ENCODE peak calls at places on chromosomes 4 and X, in seven cellular contexts. C, X, H, M, E, K and G are unnamed samples.

GRCh38 chr4:143282170-143282760 is 54.4 kb upstream of the GAB1 start:
- DNase-seq in C (peak), X (no peak), H (no peak), M (no peak), E (no peak), K (no peak), G (no peak)

GRCh38 chr4:97720869-97721432 is 422.3 kb downstream of the STPG2 start:
- DNase-seq in C (peak), X (no peak), H (no peak), M (peak), E (peak), K (no peak), G (no peak)

GRCh38 chr4:89922881-89923280 is 28.2 kb downstream of the MMRN1 start:
- DNase-seq in C (no peak), X (no peak), H (no peak), M (no peak), E (no peak), K (no peak), G (no peak)

GRCh38 chr4:149145803-149146202 is 669.8 kb downstream of the IQCM start:
- DNase-seq in C (no peak), X (no peak), H (no peak), M (no peak), E (no peak), K (no peak), G (no peak)

GRCh38 chr4:163540977-163541376 is 46.5 kb downstream of the TMA16 start:
- DNase-seq in C (no peak), X (no peak), H (no peak), M (no peak), E (no peak), K (no peak), G (no peak)

GRCh38 chr4:139814285-139815015 is 148.8 kb downstream of the MGST2 start:
- DNase-seq in C (no peak), X (no peak), H (no peak), M (no peak), E (no peak), K (no peak), G (no peak)

GRCh38 chr4:148776944-148777343 is 334.7 kb upstream of the NR3C2 start:
- DNase-seq in C (no peak), X (no peak), H (no peak), M (no peak), E (no peak), K (no peak), G (no peak)

GRCh38 chr4:100422911-100423310 is 94.9 kb downstream of the EMCN start:
- DNase-seq in C (no peak), X (no peak), H (no peak), M (no peak), E (no peak), K (no peak), G (no peak)

GRCh38 chr4:143358419-143358818 is 21.7 kb downstream of the GAB1 start:
- DNase-seq in C (no peak), X (no peak), H (no peak), M (no peak), E (no peak), K (no peak), G (no peak)

GRCh38 chrX:47200385-47201150 is 6.9 kb downstream of the UBA1 start:
- DNase-seq in C (no peak), X (no peak), H (no peak), M (no peak), E (peak), K (no peak), G (no peak)

GRCh38 chr4:180377741-180378140 is 1865.5 kb upstream of the TENM3 start:
- DNase-seq in C (no peak), X (no peak), H (no peak), M (no peak), E (no peak), K (no peak), G (no peak)

GRCh38 chr4:124854968-124855367 is 142.4 kb upstream of the ANKRD50 start:
- DNase-seq in C (no peak), X (no peak), H (peak), M (no peak), E (no peak), K (no peak), G (no peak)

GRCh38 chrX:45068555-45068954 is 132.1 kb downstream of the DIPK2B start:
- DNase-seq in C (no peak), X (no peak), H (no peak), M (no peak), E (no peak), K (no peak), G (peak)

GRCh38 chr4:126790633-126791032 is 842.1 kb upstream of the INTU start:
- DNase-seq in C (no peak), X (peak), H (no peak), M (no peak), E (no peak), K (no peak), G (peak)

GRCh38 chr4:112083587-112084347 is 61.5 kb upstream of the FAM241A start:
- DNase-seq in C (no peak), X (no peak), H (no peak), M (no peak), E (peak), K (no peak), G (no peak)

GRCh38 chr4:125750827-125751466 is 436.2 kb downstream of the FAT4 start:
- DNase-seq in C (peak), X (peak), H (no peak), M (no peak), E (peak), K (no peak), G (peak)

GRCh38 chr4:18039113-18039512 is 17.6 kb upstream of the LCORL start:
- DNase-seq in C (no peak), X (no peak), H (no peak), M (no peak), E (no peak), K (no peak), G (no peak)

GRCh38 chr4:114807357-114807756 is 208.8 kb downstream of the UGT8 start:
- DNase-seq in C (no peak), X (no peak), H (no peak), M (no peak), E (no peak), K (no peak), G (no peak)

GRCh38 chr4:177901786-177902185 is 459.5 kb upstream of the AGA start:
- DNase-seq in C (no peak), X (no peak), H (no peak), M (no peak), E (no peak), K (no peak), G (no peak)

GRCh38 chrX:153226344-153227190 is 47.5 kb downstream of the MAGEA1 start:
- DNase-seq in C (no peak), X (peak), H (no peak), M (peak), E (no peak), K (peak), G (no peak)

GRCh38 chr4:71486550-71487323 is 147.9 kb downstream of the SLC4A4 start:
- DNase-seq in C (no peak), X (no peak), H (no peak), M (no peak), E (no peak), K (no peak), G (no peak)

GRCh38 chr4:74504212-74504611 is 59.3 kb downstream of the AREG start:
- DNase-seq in C (no peak), X (no peak), H (no peak), M (no peak), E (no peak), K (no peak), G (no peak)

GRCh38 chr4:94000559-94000958 is 172.0 kb downstream of the ATOH1 start:
- DNase-seq in C (no peak), X (no peak), H (no peak), M (no peak), E (no peak), K (no peak), G (peak)

GRCh38 chr4:151238477-151238876 is 38.5 kb upstream of the PRSS48 start:
- DNase-seq in C (no peak), X (no peak), H (no peak), M (no peak), E (no peak), K (no peak), G (no peak)

GRCh38 chr4:147824316-147824715 is 92.4 kb downstream of the ARHGAP10 start:
- DNase-seq in C (no peak), X (no peak), H (no peak), M (no peak), E (no peak), K (no peak), G (no peak)

GRCh38 chr4:153489856-153490558 is 23.8 kb downstream of the TMEM131L start:
- DNase-seq in C (no peak), X (no peak), H (no peak), M (no peak), E (no peak), K (no peak), G (no peak)

GRCh38 chrX:34880656-34881055 is 61.9 kb upstream of the FAM47B start:
- DNase-seq in C (no peak), X (no peak), H (no peak), M (no peak), E (no peak), K (no peak), G (no peak)

GRCh38 chr4:138297743-138298405 is 55.7 kb upstream of the SLC7A11 start:
- DNase-seq in C (no peak), X (no peak), H (no peak), M (no peak), E (no peak), K (no peak), G (no peak)

GRCh38 chrX:16528620-16529019 is 121.3 kb upstream of the S100G start:
- DNase-seq in C (no peak), X (no peak), H (no peak), M (no peak), E (no peak), K (no peak), G (no peak)

GRCh38 chrX:154730271-154730883 is 20.5 kb downstream of the GAB3 start:
- DNase-seq in C (no peak), X (peak), H (no peak), M (no peak), E (no peak), K (no peak), G (no peak)

DNA sequence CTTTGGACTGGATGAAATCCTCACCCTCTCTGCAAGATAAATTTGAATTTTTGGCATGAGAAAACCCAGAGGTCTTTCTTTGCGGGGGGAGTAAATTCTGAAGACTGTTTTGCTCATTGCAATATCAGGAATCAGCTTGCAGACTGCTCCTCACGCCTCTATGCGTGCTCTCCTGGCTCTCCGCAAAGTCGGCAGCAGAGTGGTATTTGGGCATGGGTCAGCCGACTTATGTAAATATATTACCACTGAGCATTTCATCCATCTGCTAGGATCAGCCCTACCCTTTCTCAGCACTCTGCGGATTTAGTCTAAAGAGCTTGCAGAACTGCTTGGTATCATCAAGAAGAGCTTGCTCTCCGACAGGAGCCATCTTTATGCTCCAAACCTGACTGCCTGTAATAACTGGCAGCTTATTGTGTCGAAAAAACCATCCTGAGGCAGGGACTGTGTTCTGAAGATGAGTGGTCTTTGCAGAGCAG is 288.1 kb downstream of the ASMT start:
- DNase-seq in C (no peak), X (no peak), H (no peak), M (no peak), E (no peak), K (no peak), G (no peak)
- TF ChIP-seq JUND in C (no peak), X (no peak), H (no peak), M (no peak), E (no peak), K (no peak), G (no peak)

DNA sequence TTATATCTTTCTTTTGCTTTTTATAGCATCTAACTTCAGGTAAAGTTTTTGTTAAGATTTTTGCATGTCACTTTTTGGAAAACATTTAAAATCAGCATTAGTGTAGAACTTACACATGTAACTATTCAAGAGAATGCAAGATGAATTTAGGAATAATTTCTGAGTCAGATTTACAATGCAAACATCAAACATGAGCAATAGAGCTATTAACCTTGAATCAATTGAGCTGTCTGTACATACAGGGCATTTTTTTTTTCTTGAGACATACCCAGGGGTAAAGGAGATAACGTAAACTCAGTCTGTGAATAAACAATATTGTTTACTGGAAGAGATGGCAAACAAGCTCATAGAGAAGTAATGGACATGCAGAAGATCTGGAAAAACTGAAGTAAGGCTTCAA is 311.5 kb downstream of the IL1RAPL2 start:
- DNase-seq in C (no peak), X (no peak), H (no peak), M (no peak), E (no peak), K (no peak), G (no peak)
- TF ChIP-seq JUND in C (no peak), X (no peak), H (no peak), M (no peak), E (no peak), K (no peak), G (no peak)

GRCh38 chr4:183790661-183791060 is 114.4 kb upstream of the STOX2 start:
- DNase-seq in C (no peak), X (no peak), H (no peak), M (no peak), E (no peak), K (no peak), G (no peak)
- TF ChIP-seq JUND in C (no peak), X (no peak), H (no peak), M (no peak), E (no peak), K (no peak), G (no peak)

DNA sequence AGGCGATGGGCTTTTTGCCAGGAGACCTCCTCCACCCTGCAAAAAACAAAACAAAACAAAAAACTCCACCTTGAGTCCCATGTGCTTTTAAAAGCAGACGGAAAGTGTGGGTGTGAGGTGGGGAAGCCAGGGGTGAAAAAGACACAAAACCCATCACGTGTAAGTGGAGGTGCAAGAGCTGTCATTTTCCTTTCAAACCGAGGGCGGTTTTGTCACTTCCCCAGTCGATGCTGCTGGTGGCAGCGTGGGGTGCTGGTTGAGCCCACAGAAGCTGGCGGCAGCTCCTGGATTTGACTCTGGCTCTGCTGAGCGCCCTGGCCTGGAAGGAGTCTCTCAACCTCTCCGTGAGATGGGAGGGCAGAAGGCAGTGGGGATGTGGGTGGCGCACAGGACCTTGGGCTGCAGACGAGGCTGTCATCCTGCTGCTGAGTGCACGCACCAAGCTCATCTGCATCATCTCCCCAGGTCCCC is 110.0 kb downstream of the PSAPL1 start:
- DNase-seq in C (peak), X (no peak), H (no peak), M (no peak), E (no peak), K (no peak), G (no peak)
- TF ChIP-seq JUND in C (no peak), X (no peak), H (no peak), M (no peak), E (no peak), K (no peak), G (no peak)

DNA sequence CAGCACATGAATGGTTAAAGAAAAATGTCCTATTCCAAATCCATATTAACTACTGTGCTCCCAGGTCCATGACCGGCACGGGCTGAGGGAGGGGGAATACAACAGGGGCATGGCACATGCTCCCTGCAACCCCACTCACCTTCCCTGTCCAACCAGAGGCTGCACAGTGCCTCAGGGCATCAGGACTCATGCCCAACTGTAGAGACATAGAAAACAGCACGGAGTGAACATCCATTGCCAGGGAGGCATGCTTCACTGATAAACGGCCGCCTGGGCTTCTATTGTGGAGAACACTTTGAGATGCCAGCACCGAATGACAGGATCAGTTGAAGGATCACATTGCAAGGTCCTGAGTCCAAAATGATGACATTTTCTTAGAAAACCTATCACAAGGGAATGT is 140.6 kb downstream of the STK32B start:
- DNase-seq in C (no peak), X (no peak), H (no peak), M (no peak), E (no peak), K (no peak), G (no peak)
- TF ChIP-seq JUND in C (no peak), X (no peak), H (no peak), M (no peak), E (no peak), K (no peak), G (no peak)